ENCODE peak calls at places on chromosomes 13 and 19, in five cellular contexts. L is T-helper 1 cell, J is neural progenitor cell, B is BJ, X is memory B cell. N is an unnamed sample.

GRCh38 chr19:14370169-14370998 is 10.9 kb upstream of the ADGRE5 start:
- DNase-seq in L (peak), J (no peak), B (no peak), X (no peak), N (no peak)

GRCh38 chr13:32314271-32314967 is 744 bp downstream of the ZAR1L start:
- DNase-seq in L (no peak), X (no peak), B (no peak), J (no peak), N (no peak)

GRCh38 chr19:4662812-4663211 is 7.3 kb downstream of the MYDGF start:
- DNase-seq in X (no peak), L (no peak), J (no peak), B (no peak), N (no peak)

GRCh38 chr13:76012091-76012721 is 376.1 kb downstream of the LMO7 start:
- DNase-seq in L (no peak), X (no peak), B (no peak), J (no peak), N (no peak)

GRCh38 chr19:45075215-45076028 is 856 bp downstream of the ZNF296 start:
- DNase-seq in L (peak), X (peak), J (peak), B (no peak), N (peak)

GRCh38 chr13:100365678-100366077 is 222.9 kb downstream of the GGACT start:
- DNase-seq in J (no peak), B (no peak), X (no peak), L (peak), N (no peak)

GRCh38 chr19:588758-589692 is 656 bp upstream of the HCN2 start:
- DNase-seq in J (peak), L (no peak), X (no peak), B (no peak), N (no peak)

GRCh38 chr19:21023901-21024300 is 3.4 kb downstream of the ZNF430 start:
- DNase-seq in X (no peak), L (no peak), J (no peak), B (peak), N (no peak)